ENCODE peak calls at places on chromosomes 7 and 10, in ten cellular contexts. Q is breast epithelium, I is prostate gland, P is IMR-90, R is body of pancreas, E is transverse colon, U is HepG2, D is Peyer's patch, L is heart left ventricle, J is tibial nerve. V is an unnamed sample.

GRCh38 chr10:97796651-97797050 is 24.9 kb upstream of the SFRP5 start:
- DNase-seq in U (no peak), J (no peak), L (no peak), D (no peak), E (no peak), I (no peak), R (no peak), Q (no peak), P (no peak), V (no peak)

GRCh38 chr10:102400061-102400460 is 4.6 kb downstream of the NFKB2 start:
- DNase-seq in Q (no peak), E (no peak), U (no peak), I (no peak), J (no peak), D (no peak), L (peak; percentile 24), P (no peak), R (no peak), V (no peak)

GRCh38 chr10:75099952-75100763 is 11.3 kb upstream of the SAMD8 start:
- DNase-seq in P (peak; percentile 52), I (peak; percentile 66), R (peak; percentile 77), D (peak; percentile 86), Q (peak; percentile 49), J (peak; percentile 81), U (peak; percentile 50), L (peak; percentile 82), E (peak; percentile 84), V (peak; percentile 61)

GRCh38 chr7:141976524-141977245 is 3.1 kb upstream of the TAS2R38 start:
- DNase-seq in U (no peak), P (no peak), L (no peak), J (no peak), Q (no peak), I (no peak), E (no peak), R (no peak), D (no peak), V (no peak)

GRCh38 chr7:28383949-28384348 is 28.4 kb upstream of the CREB5 start:
- DNase-seq in D (no peak), L (no peak), U (no peak), I (no peak), E (no peak), R (no peak), P (no peak), Q (no peak), J (no peak), V (no peak)

GRCh38 chr10:1525354-1526162 is 211.8 kb downstream of the ADARB2 start:
- DNase-seq in R (no peak), L (no peak), D (no peak), I (no peak), J (no peak), E (no peak), Q (no peak), U (no peak), P (no peak), V (no peak)

GRCh38 chr7:117616694-117617093 is 136.9 kb downstream of the CFTR start:
- DNase-seq in Q (no peak), J (no peak), P (no peak), L (no peak), R (no peak), I (no peak), U (no peak), D (no peak), E (no peak), V (no peak)

GRCh38 chr10:11307004-11307403 is 289.3 kb downstream of the CELF2 start:
- DNase-seq in P (no peak), U (no peak), L (no peak), D (no peak), E (no peak), J (no peak), Q (no peak), R (no peak), I (no peak), V (no peak)

GRCh38 chr10:117615649-117616048 is 73.1 kb downstream of the EMX2 start:
- DNase-seq in P (no peak), I (no peak), Q (no peak), J (no peak), D (no peak), U (no peak), L (no peak), R (no peak), E (no peak), V (no peak)

GRCh38 chr7:37796134-37796775 is 52.1 kb upstream of the NME8 start:
- DNase-seq in E (no peak), P (no peak), R (no peak), U (no peak), L (no peak), I (no peak), J (no peak), D (no peak), Q (no peak), V (no peak)

GRCh38 chr10:100729877-100730738 is 15.3 kb upstream of the PAX2 start:
- DNase-seq in J (no peak), L (no peak), E (no peak), D (no peak), I (no peak), R (no peak), U (no peak), Q (no peak), P (no peak), V (no peak)

GRCh38 chr7:7595451-7595850 is 28.8 kb downstream of the MIOS start:
- DNase-seq in E (no peak), J (no peak), L (no peak), Q (no peak), D (no peak), P (peak; percentile 33), I (no peak), U (peak; percentile 3), R (no peak), V (no peak)

GRCh38 chr10:57716884-57717283 is 550.8 kb downstream of the IPMK start:
- DNase-seq in Q (no peak), I (no peak), U (no peak), L (no peak), R (no peak), E (no peak), D (no peak), P (peak; percentile 32), J (no peak), V (no peak)

GRCh38 chr7:140033779-140034363 is 28.9 kb downstream of the PARP12 start:
- DNase-seq in P (peak; percentile 11), Q (no peak), L (no peak), R (no peak), J (no peak), U (no peak), E (no peak), I (no peak), D (no peak), V (no peak)

GRCh38 chr7:18257711-18258110 is 230.1 kb upstream of the PRPS1L1 start:
- DNase-seq in I (no peak), J (no peak), R (no peak), U (no peak), Q (no peak), P (peak; percentile 34), D (no peak), E (no peak), L (no peak), V (no peak)

GRCh38 chr10:113961261-113961938 is 82.3 kb upstream of the ADRB1 start:
- DNase-seq in Q (no peak), U (no peak), R (no peak), P (no peak), I (no peak), E (peak; percentile 44), J (no peak), D (no peak), L (no peak), V (no peak)

GRCh38 chr10:113957013-113957412 is 86.7 kb upstream of the ADRB1 start:
- DNase-seq in Q (peak; percentile 42), D (no peak), L (no peak), I (peak; percentile 44), E (no peak), P (peak; percentile 93), U (peak; percentile 65), J (no peak), R (no peak), V (no peak)

GRCh38 chr10:113960617-113961260 is 82.9 kb upstream of the ADRB1 start:
- DNase-seq in U (peak; percentile 54), P (no peak), Q (no peak), I (peak; percentile 53), R (no peak), D (peak; percentile 88), J (no peak), L (no peak), E (peak; percentile 83), V (no peak)

GRCh38 chr10:113958631-113959382 is 84.9 kb upstream of the ADRB1 start:
- DNase-seq in I (peak; percentile 63), E (peak; percentile 70), P (peak; percentile 93), U (peak; percentile 88), D (peak; percentile 79), Q (peak; percentile 61), J (peak; percentile 41), L (no peak), R (peak; percentile 61), V (no peak)

DNA sequence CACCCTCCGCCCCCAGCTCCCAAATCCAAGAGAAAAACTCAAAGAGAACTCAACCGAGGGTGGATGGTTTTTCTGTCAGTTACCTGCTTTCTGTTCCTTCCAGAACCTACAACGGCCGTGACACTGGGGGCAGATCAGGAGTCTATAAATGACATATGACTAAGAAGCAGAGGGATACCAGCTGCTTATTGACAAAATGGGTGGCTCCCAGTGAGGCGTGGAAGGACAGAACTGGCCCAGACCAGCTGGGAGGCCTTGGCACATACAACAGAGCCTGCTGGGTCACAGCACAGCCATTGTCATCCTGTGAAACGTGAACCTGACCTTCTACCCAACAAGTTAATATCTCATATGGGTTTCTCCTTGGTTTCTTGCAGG is 84.3 kb upstream of the ADRB1 start:
- DNase-seq in U (no peak), D (peak; percentile 79), R (no peak), E (peak; percentile 84), I (peak; percentile 83), Q (no peak), J (no peak), L (no peak), P (no peak), V (peak; percentile 43)
- H3K4me1 ChIP-seq in U (peaks cover 56% of the 10 kb centered on the region), D (peaks cover 28% of the 10 kb centered on the region), R (peaks cover 26% of the 10 kb centered on the region), E (peaks cover 50% of the 10 kb centered on the region), I (peaks cover 27% of the 10 kb centered on the region), Q (no peaks in the 10 kb centered on the region), J (peaks cover 30% of the 10 kb centered on the region), L (peaks cover 17% of the 10 kb centered on the region), P (peaks cover 15% of the 10 kb centered on the region), V (peaks cover 12% of the 10 kb centered on the region)

GRCh38 chr10:82722273-82722672 is 847.3 kb downstream of the NRG3 start:
- DNase-seq in U (no peak), D (no peak), R (no peak), J (no peak), I (no peak), P (no peak), Q (no peak), E (no peak), L (no peak), V (no peak)
- H3K9me3 ChIP-seq in U (peaks cover 82% of the 10 kb centered on the region), D (no peaks in the 10 kb centered on the region), R (no peaks in the 10 kb centered on the region), J (no peaks in the 10 kb centered on the region), I (no peaks in the 10 kb centered on the region), P (peaks cover 5% of the 10 kb centered on the region), Q (peaks cover 2% of the 10 kb centered on the region), E (no peaks in the 10 kb centered on the region), L (no peaks in the 10 kb centered on the region), V (no peaks in the 10 kb centered on the region)

GRCh38 chr10:132065491-132066105 is at the start of gene JAKMIP3:
- DNase-seq in Q (peak; percentile 36), E (peak; percentile 32), D (peak; percentile 46), R (peak; percentile 68), I (peak; percentile 62), U (peak; percentile 72), P (peak; percentile 96), L (peak; percentile 46), J (peak; percentile 51), V (peak; percentile 47)
- TF ChIP-seq POLR2A in Q (no peak), E (no peak), D (no peak), R (no peak), I (no peak), U (peak; percentile 12), P (no peak), L (no peak), J (no peak), V (no peak)

GRCh38 chr10:124675261-124675660 is 68.9 kb downstream of the FAM53B start:
- DNase-seq in R (no peak), E (no peak), D (no peak), Q (no peak), I (no peak), U (no peak), P (no peak), J (no peak), L (no peak), V (no peak)
- H3K4me1 ChIP-seq in R (peaks cover 4% of the 10 kb centered on the region), E (peaks cover 25% of the 10 kb centered on the region), D (peaks cover 16% of the 10 kb centered on the region), Q (peaks cover 27% of the 10 kb centered on the region), I (no peaks in the 10 kb centered on the region), U (peaks cover 14% of the 10 kb centered on the region), P (peaks cover 13% of the 10 kb centered on the region), J (peaks cover 100% of the 10 kb centered on the region), L (peaks cover 100% of the 10 kb centered on the region), V (peaks cover 98% of the 10 kb centered on the region)

V was measured in gastrocnemius medialis.